ENCODE peak calls at places on chromosomes 7 and 10, in six cellular contexts. D is colonic mucosa, U is nephron progenitor cell, A is thoracic aorta, T is AG10803, B is astrocyte. E is an unnamed sample.

GRCh38 chr10:110215751-110216150 is 8.3 kb downstream of the MXI1 start:
- DNase-seq in A (no peak), B (no peak), D (no peak), U (no peak), T (no peak), E (no peak)

GRCh38 chr10:34826221-34826620 is 11.1 kb upstream of the PARD3 start:
- DNase-seq in D (no peak), T (no peak), U (no peak), B (no peak), A (no peak), E (no peak)

GRCh38 chr7:26100940-26101339 is 51.1 kb upstream of the NFE2L3 start:
- DNase-seq in T (no peak), D (no peak), B (no peak), A (no peak), U (peak), E (no peak)

GRCh38 chr10:118666350-118666749 is 70.9 kb upstream of the PRLHR start:
- DNase-seq in U (no peak), T (no peak), D (no peak), B (no peak), A (no peak), E (no peak)

GRCh38 chr10:47336387-47337134 is 11.6 kb upstream of the RBP3 start:
- DNase-seq in T (no peak), A (no peak), D (no peak), B (no peak), U (no peak), E (no peak)

GRCh38 chr10:102235598-102235920 is 5.8 kb downstream of the PITX3 start:
- DNase-seq in B (no peak), D (no peak), T (no peak), U (no peak), A (no peak), E (no peak)

GRCh38 chr7:289756-290553 is at the start of gene FOXL3:
- DNase-seq in U (peak), A (no peak), D (no peak), T (no peak), B (no peak), E (no peak)

GRCh38 chr10:101569465-101569837 is 18.6 kb downstream of the POLL start:
- DNase-seq in A (no peak), B (no peak), D (no peak), U (peak), T (no peak), E (no peak)

GRCh38 chr7:46015107-46015868 is 94.2 kb upstream of the IGFBP3 start:
- DNase-seq in U (peak), D (peak), T (peak), B (no peak), A (no peak), E (no peak)

GRCh38 chr7:18206331-18206730 is 178.7 kb upstream of the PRPS1L1 start:
- DNase-seq in U (no peak), D (no peak), A (no peak), B (no peak), T (no peak), E (no peak)

GRCh38 chr10:104267721-104268690 is 978 bp upstream of the GSTO2 start:
- DNase-seq in A (no peak), T (no peak), D (no peak), B (no peak), U (no peak), E (no peak)

GRCh38 chr7:141014091-141014490 is 661 bp downstream of the MRPS33 start:
- DNase-seq in U (no peak), B (peak), A (no peak), D (peak), T (peak), E (no peak)

GRCh38 chr10:34702093-34702952 is 112.8 kb downstream of the PARD3 start:
- DNase-seq in T (no peak), U (no peak), D (no peak), B (no peak), A (no peak), E (no peak)

GRCh38 chr7:8126768-8127167 is 135.2 kb downstream of the ICA1 start:
- DNase-seq in A (no peak), U (no peak), B (no peak), D (no peak), T (no peak), E (no peak)

GRCh38 chr10:114650266-114650665 is 7.8 kb downstream of the ABLIM1 start:
- DNase-seq in A (no peak), T (peak), U (no peak), D (no peak), B (no peak), E (no peak)

GRCh38 chr7:44491229-44491628 is 771 bp upstream of the NUDCD3 start:
- DNase-seq in D (no peak), B (no peak), T (no peak), A (no peak), U (no peak), E (no peak)

GRCh38 chr10:78331391-78331922 is 297.8 kb downstream of the RPS24 start:
- DNase-seq in A (peak), B (peak), U (no peak), D (no peak), T (peak), E (no peak)

GRCh38 chr7:149081914-149082313 is 8.6 kb downstream of the ZNF786 start:
- DNase-seq in T (no peak), B (no peak), A (no peak), U (no peak), D (no peak), E (no peak)

GRCh38 chr7:74488518-74488917 is 34.8 kb downstream of the GTF2IRD1 start:
- DNase-seq in A (no peak), D (no peak), T (no peak), U (no peak), B (no peak), E (no peak)

GRCh38 chr7:3879337-3880054 is 578.4 kb downstream of the SDK1 start:
- DNase-seq in B (no peak), U (no peak), D (no peak), A (no peak), T (no peak), E (no peak)

GRCh38 chr10:17123062-17123661 is 6.4 kb downstream of the CUBN start:
- DNase-seq in B (peak), T (peak), D (no peak), A (no peak), U (no peak), E (no peak)

GRCh38 chr7:50333266-50333665 is 28.8 kb downstream of the IKZF1 start:
- DNase-seq in B (no peak), A (no peak), D (no peak), T (no peak), U (no peak), E (no peak)

GRCh38 chr7:64947252-64948000 is 43.4 kb downstream of the ZNF117 start:
- DNase-seq in D (no peak), U (peak), T (no peak), B (no peak), A (no peak), E (no peak)

GRCh38 chr10:99921948-99922347 is 87.8 kb downstream of the DNMBP start:
- DNase-seq in D (peak), A (no peak), U (no peak), B (no peak), T (no peak), E (no peak)

GRCh38 chr7:8149222-8149621 is 112.7 kb downstream of the ICA1 start:
- DNase-seq in A (no peak), T (peak), U (no peak), B (no peak), D (no peak), E (no peak)

GRCh38 chr10:75042292-75042974 is 69.0 kb upstream of the SAMD8 start:
- DNase-seq in A (no peak), T (peak), B (peak), D (no peak), U (no peak), E (no peak)

GRCh38 chr7:3201937-3202715 is 98.9 kb upstream of the SDK1 start:
- DNase-seq in B (no peak), T (no peak), U (no peak), D (no peak), A (no peak), E (no peak)

GRCh38 chr7:10802526-10802925 is 171.1 kb upstream of the PHF14 start:
- DNase-seq in T (peak), U (no peak), A (no peak), B (peak), D (no peak), E (no peak)

GRCh38 chr7:131604841-131605279 is 48.4 kb upstream of the PODXL start:
- DNase-seq in A (no peak), D (no peak), U (no peak), T (peak), B (peak), E (no peak)

GRCh38 chr10:93541402-93542357 is 24.8 kb upstream of the FFAR4 start:
- DNase-seq in U (peak), B (no peak), A (no peak), D (peak), T (peak), E (no peak)

GRCh38 chr7:99791021-99791420 is 7.0 kb upstream of the CYP3A4 start:
- DNase-seq in T (peak), D (no peak), U (no peak), B (no peak), A (no peak), E (no peak)

GRCh38 chr7:35968140-35968940 is 167.5 kb downstream of the SEPTIN7 start:
- DNase-seq in U (no peak), D (no peak), T (no peak), B (no peak), A (no peak), E (no peak)

GRCh38 chr7:130401531-130401930 is 21.2 kb downstream of the CPA1 start:
- DNase-seq in U (no peak), D (no peak), B (no peak), T (no peak), A (no peak), E (no peak)

GRCh38 chr7:53383131-53383530 is 347.7 kb downstream of the POM121L12 start:
- DNase-seq in U (no peak), A (no peak), B (peak), D (no peak), T (no peak), E (no peak)

GRCh38 chr7:116901143-116901542 is 38.8 kb downstream of the CAPZA2 start:
- DNase-seq in U (no peak), T (no peak), B (no peak), D (no peak), A (no peak), E (no peak)
- TF ChIP-seq CTCF in U (no peak), T (no peak), B (no peak), D (no peak), A (no peak), E (no peak)

GRCh38 chr7:70738080-70738479 is 393.9 kb upstream of the GALNT17 start:
- DNase-seq in T (peak), D (peak), A (no peak), B (peak), U (no peak), E (no peak)
- TF ChIP-seq CTCF in T (no peak), D (no peak), A (no peak), B (no peak), U (no peak), E (no peak)

GRCh38 chr7:127413326-127413725 is 20.8 kb upstream of the ZNF800 start:
- DNase-seq in D (no peak), B (no peak), A (no peak), U (no peak), T (no peak), E (no peak)

GRCh38 chr7:127404282-127405049 is 12.0 kb upstream of the ZNF800 start:
- DNase-seq in U (no peak), T (no peak), D (no peak), B (no peak), A (no peak), E (no peak)

GRCh38 chr7:127413962-127414361 is 21.5 kb upstream of the ZNF800 start:
- DNase-seq in D (no peak), T (no peak), U (no peak), A (no peak), B (no peak), E (no peak)

GRCh38 chr7:127415060-127415742 is 22.7 kb upstream of the ZNF800 start:
- DNase-seq in U (no peak), T (no peak), A (no peak), D (no peak), B (no peak), E (no peak)

DNA sequence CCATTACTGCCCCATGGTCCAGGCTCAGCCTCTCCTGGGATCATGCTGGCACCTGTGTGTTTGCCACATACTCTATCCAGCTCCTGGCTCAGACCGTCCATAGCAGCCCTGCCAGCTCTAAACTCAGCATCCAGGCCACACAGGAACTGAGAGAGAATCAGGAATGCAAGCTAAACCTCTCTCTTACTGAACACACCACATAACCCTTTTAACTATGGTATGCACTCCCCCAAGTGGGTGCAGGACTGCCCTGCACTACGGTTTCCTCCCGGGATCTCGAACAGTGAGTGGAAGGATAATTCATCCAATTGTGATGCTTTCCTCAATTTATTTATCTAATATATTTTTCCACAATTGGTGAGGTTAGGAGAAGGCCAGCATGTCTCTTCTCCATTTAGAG is 17.1 kb upstream of the ZNF800 start:
- DNase-seq in D (no peak), T (peak), A (no peak), U (no peak), B (peak), E (no peak)
- TF ChIP-seq CTCF in D (no peak), T (peak), A (no peak), U (no peak), B (no peak), E (no peak)

GRCh38 chr10:48614481-48615383 is 9.9 kb upstream of the ARHGAP22 start:
- DNase-seq in T (peak), D (peak), B (peak), U (no peak), A (no peak), E (no peak)

GRCh38 chr10:48610585-48611093 is 5.8 kb upstream of the ARHGAP22 start:
- DNase-seq in D (peak), B (no peak), U (no peak), A (no peak), T (no peak), E (no peak)

GRCh38 chr10:48613015-48613414 is 8.1 kb upstream of the ARHGAP22 start:
- DNase-seq in D (peak), B (no peak), A (no peak), T (peak), U (no peak), E (no peak)

GRCh38 chr10:48611133-48611532 is 6.3 kb upstream of the ARHGAP22 start:
- DNase-seq in T (no peak), B (no peak), D (peak), U (no peak), A (no peak), E (no peak)

GRCh38 chr10:48612241-48612943 is 7.5 kb upstream of the ARHGAP22 start:
- DNase-seq in A (no peak), T (peak), B (peak), U (no peak), D (peak), E (no peak)
- TF ChIP-seq CTCF in A (no peak), T (no peak), B (no peak), U (no peak), D (no peak), E (no peak)

DNA sequence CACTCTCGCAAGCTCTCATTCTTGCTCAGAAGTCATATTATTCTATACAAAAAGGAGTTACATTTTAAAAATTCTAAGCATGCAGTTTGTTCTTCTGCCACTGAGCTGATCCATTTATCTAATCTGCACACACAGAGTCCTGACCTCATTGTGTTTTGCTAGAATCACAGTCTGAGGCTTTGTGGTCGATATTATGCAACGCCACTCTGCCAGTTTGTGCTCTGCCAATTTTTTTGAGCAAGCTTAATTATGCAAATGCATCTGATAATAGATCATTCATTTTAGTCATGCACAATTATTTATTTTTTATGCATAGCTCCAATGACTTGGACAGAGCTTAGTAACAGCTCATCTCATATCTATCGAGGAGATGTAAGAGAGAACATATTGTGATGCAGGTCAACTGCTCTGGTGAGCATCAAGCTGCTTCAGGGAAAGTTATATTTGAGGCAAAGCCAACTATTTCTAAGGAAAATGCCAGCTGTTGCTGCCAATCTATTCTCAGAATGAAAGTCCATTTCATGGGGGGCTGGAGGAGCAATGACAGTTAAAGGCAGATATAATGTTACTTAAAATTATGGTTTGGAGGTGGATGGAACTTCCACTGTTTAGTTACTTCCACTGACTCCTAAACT is 424.7 kb downstream of the KIF20B start:
- DNase-seq in D (no peak), T (no peak), U (no peak), A (no peak), B (peak), E (no peak)
- TF ChIP-seq CTCF in D (no peak), T (no peak), U (no peak), A (no peak), B (peak), E (no peak)

DNA sequence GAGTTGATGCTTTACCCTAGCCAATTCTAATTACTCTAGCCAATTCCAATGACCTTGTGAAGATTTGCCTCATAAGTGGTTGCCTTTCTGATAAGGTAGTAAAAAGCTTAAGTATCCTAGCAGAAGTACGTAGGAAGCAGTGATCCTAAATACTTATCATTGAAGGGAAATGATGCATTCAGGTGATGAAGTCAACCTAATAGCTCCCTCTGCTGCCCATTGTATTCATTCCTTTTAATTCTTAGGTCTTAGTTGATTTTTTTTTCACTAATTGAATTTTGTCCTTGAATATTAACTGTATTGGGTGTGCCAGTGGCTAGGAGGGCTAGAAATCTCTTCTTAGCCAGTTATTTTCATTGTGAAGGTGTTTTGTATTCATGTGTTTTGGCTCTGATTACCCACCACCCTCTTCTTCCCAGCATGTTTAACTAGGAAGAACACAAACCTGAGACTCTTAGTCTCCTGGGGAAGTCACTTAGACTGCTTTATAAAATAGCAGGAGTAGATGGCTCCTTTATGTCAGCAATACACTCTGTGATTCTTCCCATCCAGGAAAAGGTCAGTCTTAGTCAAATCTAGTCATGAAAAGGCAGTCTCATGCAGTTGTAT is 46.3 kb downstream of the PLEKHA8 start:
- DNase-seq in T (peak), D (no peak), A (no peak), U (no peak), B (peak), E (no peak)
- TF ChIP-seq CTCF in T (peak), D (peak), A (peak), U (peak), B (peak), E (no peak)

GRCh38 chr10:28411136-28411460 is 108.2 kb upstream of the MPP7 start:
- DNase-seq in U (no peak), T (no peak), D (no peak), A (no peak), B (no peak), E (no peak)

GRCh38 chr10:28411648-28412047 is 108.8 kb upstream of the MPP7 start:
- DNase-seq in T (no peak), A (no peak), U (no peak), B (no peak), D (no peak), E (no peak)

GRCh38 chr10:28408237-28408777 is 105.4 kb upstream of the MPP7 start:
- DNase-seq in T (no peak), A (no peak), D (no peak), B (no peak), U (no peak), E (no peak)

DNA sequence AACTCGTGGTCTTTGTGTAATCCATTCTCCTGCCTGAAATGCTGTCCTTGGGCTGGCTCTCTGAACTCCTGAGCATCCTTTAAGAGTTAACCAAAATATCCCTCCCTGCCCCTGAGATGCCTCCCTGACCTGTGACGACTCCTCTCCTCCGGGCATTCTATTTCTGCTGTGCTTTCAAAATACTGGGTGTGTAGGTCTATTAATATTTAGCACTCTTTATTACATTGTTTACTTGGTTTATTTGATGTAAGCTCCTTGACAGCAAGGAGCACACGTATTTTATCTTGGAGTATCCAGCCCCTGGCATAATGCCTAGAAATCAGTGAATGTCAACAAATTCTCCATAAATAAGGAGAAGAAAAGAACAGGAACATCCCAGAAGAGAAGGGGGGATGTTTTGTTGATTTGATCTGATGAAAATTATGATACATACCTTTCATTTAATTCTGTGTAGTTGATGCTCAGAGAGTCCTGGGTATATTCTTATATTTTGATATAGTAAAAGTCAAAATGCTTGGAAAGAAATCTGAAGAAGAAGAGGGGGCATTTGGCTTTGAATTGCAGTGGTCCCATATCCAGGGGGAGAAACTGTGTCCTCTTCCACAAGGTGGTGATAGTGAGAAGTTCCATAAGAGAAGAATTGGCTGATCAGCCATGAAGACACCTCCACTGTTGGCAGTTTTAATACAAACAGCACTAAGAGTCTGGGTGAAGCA is 107.7 kb upstream of the MPP7 start:
- DNase-seq in D (no peak), A (no peak), B (no peak), U (no peak), T (no peak), E (no peak)
- TF ChIP-seq CTCF in D (no peak), A (no peak), B (no peak), U (no peak), T (no peak), E (no peak)